ENCODE peak calls at places on chromosomes 6 and 20, in six cellular contexts. H is IMR-90, Z is mesendoderm, B is neuronal stem cell, O is H1, D is trophoblast cell. P is an unnamed sample. For H3K27me3, the result is how much of the 10 kb centered on the place peaks cover.

GRCh38 chr20:270517-270916 is 13.0 kb downstream of the DEFB132 start:
- DNase-seq in B (no peak), D (no peak), H (no peak), O (no peak), Z (no peak), P (no peak)

GRCh38 chr6:16514249-16514648 is 247.0 kb downstream of the ATXN1 start:
- DNase-seq in Z (peak), B (no peak), H (peak), O (no peak), D (peak), P (peak)

GRCh38 chr6:2875840-2876207 is 27.3 kb downstream of the SERPINB9 start:
- DNase-seq in Z (peak), B (no peak), D (no peak), H (no peak), O (no peak), P (no peak)

GRCh38 chr6:90315354-90315960 is 18.8 kb upstream of the BACH2 start:
- DNase-seq in H (no peak), D (no peak), B (no peak), O (no peak), Z (no peak), P (no peak)

GRCh38 chr6:100808638-100809275 is 72.4 kb downstream of the ASCC3 start:
- DNase-seq in H (peak), B (no peak), D (no peak), Z (no peak), O (no peak), P (peak)

GRCh38 chr6:166739655-166740318 is 112.7 kb upstream of the RPS6KA2 start:
- DNase-seq in B (no peak), D (no peak), Z (no peak), O (no peak), H (no peak), P (no peak)

GRCh38 chr6:119454694-119455093 is 105.1 kb upstream of the MAN1A1 start:
- DNase-seq in Z (no peak), B (no peak), O (no peak), H (no peak), D (no peak), P (no peak)

GRCh38 chr20:44576297-44576696 is 6.1 kb upstream of the PKIG start:
- DNase-seq in H (peak), O (no peak), D (peak), Z (peak), B (no peak), P (peak)

GRCh38 chr6:31738048-31738979 is 1.5 kb upstream of the MSH5 start:
- DNase-seq in O (no peak), Z (peak), B (peak), H (peak), D (peak), P (peak)

GRCh38 chr6:6230286-6230685 is 90.2 kb downstream of the F13A1 start:
- DNase-seq in H (no peak), D (no peak), O (no peak), B (no peak), Z (peak), P (no peak)

GRCh38 chr20:37362231-37362792 is 16.4 kb downstream of the SRC start:
- DNase-seq in O (no peak), D (no peak), Z (no peak), H (no peak), B (no peak), P (no peak)

GRCh38 chr6:17032595-17033591 is 69.0 kb upstream of the STMND1 start:
- DNase-seq in B (no peak), Z (no peak), D (peak), H (peak), O (no peak), P (peak)

GRCh38 chr6:16760536-16761468 is at the start of gene ATXN1:
- DNase-seq in H (peak), B (peak), D (peak), O (no peak), Z (peak), P (peak)

GRCh38 chr6:131387706-131388455 is 185.1 kb upstream of the ARG1 start:
- DNase-seq in B (no peak), Z (no peak), H (no peak), O (no peak), D (no peak), P (no peak)

GRCh38 chr6:45423901-45424627 is 46.3 kb upstream of the SUPT3H start:
- DNase-seq in Z (peak), B (peak), H (no peak), O (no peak), D (peak), P (peak)

GRCh38 chr6:10861086-10861485 is 20.8 kb downstream of the GCM2 start:
- DNase-seq in O (no peak), H (no peak), B (no peak), Z (no peak), D (no peak), P (no peak)

GRCh38 chr20:41086402-41087324 is 50.7 kb upstream of the PLCG1 start:
- DNase-seq in O (no peak), D (peak), B (no peak), H (no peak), Z (no peak), P (peak)

GRCh38 chr6:37514377-37514776 is 14.7 kb upstream of the CCDC167 start:
- DNase-seq in Z (peak), D (no peak), B (no peak), O (no peak), H (peak), P (peak)

GRCh38 chr20:32823078-32823477 is 3.3 kb downstream of the MAPRE1 start:
- DNase-seq in B (no peak), Z (peak), H (peak), O (no peak), D (peak), P (peak)

GRCh38 chr20:62596486-62596885 is 45.8 kb upstream of the SLCO4A1 start:
- DNase-seq in D (no peak), Z (no peak), H (no peak), B (no peak), O (no peak), P (no peak)

GRCh38 chr6:109340811-109341210 is 41.5 kb downstream of the CD164 start:
- DNase-seq in D (no peak), O (no peak), H (no peak), B (no peak), Z (no peak), P (no peak)

GRCh38 chr20:48826883-48827771 is 672 bp downstream of the PREX1 start:
- DNase-seq in D (peak), B (peak), Z (peak), H (no peak), O (no peak), P (peak)

GRCh38 chr6:156590482-156590881 is 186.7 kb upstream of the ARID1B start:
- DNase-seq in D (no peak), B (no peak), O (no peak), H (no peak), Z (peak), P (no peak)

GRCh38 chr6:20538131-20538662 is 3.9 kb downstream of the CDKAL1 start:
- DNase-seq in D (no peak), Z (no peak), O (no peak), H (no peak), B (no peak), P (no peak)

GRCh38 chr6:53309059-53309896 is 39.5 kb downstream of the ELOVL5 start:
- DNase-seq in D (peak), H (peak), B (no peak), Z (no peak), O (no peak), P (peak)

GRCh38 chr6:21451546-21452013 is 142.0 kb upstream of the SOX4 start:
- DNase-seq in O (no peak), H (no peak), D (no peak), B (no peak), Z (no peak), P (no peak)

GRCh38 chr6:152984387-152984872 is 1.6 kb upstream of the FBXO5 start:
- DNase-seq in H (no peak), D (no peak), Z (peak), B (no peak), O (no peak), P (no peak)

GRCh38 chr6:125919618-125920017 is 37.0 kb upstream of the HINT3 start:
- DNase-seq in H (no peak), O (no peak), D (no peak), Z (no peak), B (no peak), P (no peak)

GRCh38 chr6:156451088-156451487 is 326.1 kb upstream of the ARID1B start:
- DNase-seq in D (no peak), H (no peak), Z (no peak), B (no peak), O (no peak), P (no peak)

GRCh38 chr20:63966944-63967322 is 2.8 kb downstream of the ZNF512B start:
- DNase-seq in H (no peak), B (no peak), O (no peak), Z (no peak), D (no peak), P (no peak)

GRCh38 chr20:13202553-13202952 is 18.5 kb upstream of the ISM1 start:
- DNase-seq in O (no peak), D (no peak), H (no peak), B (no peak), Z (no peak), P (no peak)

GRCh38 chr6:153069897-153070296 is 61.2 kb downstream of the RGS17 start:
- DNase-seq in Z (no peak), D (no peak), H (no peak), O (no peak), B (no peak), P (no peak)

GRCh38 chr6:20605581-20605980 is 71.3 kb downstream of the CDKAL1 start:
- DNase-seq in D (no peak), O (no peak), B (no peak), Z (peak), H (peak), P (peak)

GRCh38 chr6:116090251-116090650 is 10.4 kb upstream of the NT5DC1 start:
- DNase-seq in D (no peak), H (no peak), O (no peak), B (no peak), Z (no peak), P (no peak)

GRCh38 chr20:57973886-57974285 is 254.6 kb downstream of the ANKRD60 start:
- DNase-seq in H (no peak), B (no peak), D (no peak), O (no peak), Z (no peak), P (no peak)

GRCh38 chr6:30914854-30915590 is 984 bp downstream of the VARS2 start:
- DNase-seq in D (no peak), O (no peak), Z (no peak), B (no peak), H (no peak), P (no peak)

GRCh38 chr20:36732456-36732855 is 13.4 kb downstream of the NDRG3 start:
- DNase-seq in H (no peak), D (peak), O (no peak), Z (peak), B (no peak), P (no peak)

GRCh38 chr6:16787128-16787685 is 25.9 kb upstream of the ATXN1 start:
- DNase-seq in H (no peak), Z (no peak), B (no peak), O (no peak), D (no peak), P (no peak)

GRCh38 chr6:53873922-53874321 is 79.1 kb downstream of the LRRC1 start:
- DNase-seq in B (no peak), D (no peak), Z (no peak), H (peak), O (no peak), P (no peak)

GRCh38 chr6:113351183-113351834 is 505.8 kb upstream of the MARCKS start:
- DNase-seq in Z (no peak), D (no peak), H (peak), B (no peak), O (no peak), P (peak)

GRCh38 chr6:155272353-155273222 is 8.8 kb downstream of the CLDN20 start:
- DNase-seq in B (no peak), Z (no peak), H (peak), D (no peak), O (no peak), P (peak)
- H2AK5ac ChIP-seq in B (no peak), Z (no peak), H (no peak), D (no peak), O (no peak), P (peak)

GRCh38 chr6:7759319-7759718 is 33.4 kb downstream of the BMP6 start:
- DNase-seq in B (no peak), H (no peak), O (no peak), D (no peak), Z (no peak), P (no peak)

GRCh38 chr6:7763896-7764295 is 38.0 kb downstream of the BMP6 start:
- DNase-seq in H (no peak), Z (no peak), D (no peak), B (no peak), O (no peak), P (no peak)

GRCh38 chr6:7762758-7763157 is 36.9 kb downstream of the BMP6 start:
- DNase-seq in H (no peak), O (no peak), D (no peak), Z (no peak), B (no peak), P (no peak)

GRCh38 chr6:7758456-7758855 is 32.6 kb downstream of the BMP6 start:
- DNase-seq in B (no peak), O (no peak), Z (no peak), H (peak), D (no peak), P (peak)

DNA sequence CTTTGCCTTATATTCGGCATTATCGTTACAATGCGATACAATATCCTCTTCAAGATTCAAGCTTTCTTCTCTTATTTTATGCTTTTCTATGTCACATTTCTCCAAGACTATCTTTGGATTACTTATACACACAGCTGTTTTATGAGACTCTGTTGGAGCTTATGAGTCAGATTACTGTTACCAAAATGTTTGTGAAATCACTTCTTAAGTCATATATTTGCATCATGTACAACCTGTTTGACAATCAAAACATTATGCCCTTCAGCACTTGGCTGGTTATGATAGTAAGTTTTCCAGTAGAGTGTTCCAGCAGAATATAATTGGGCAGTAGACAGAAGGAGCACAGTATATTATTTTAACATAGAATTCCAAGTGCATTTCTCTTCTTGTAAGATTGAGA is 35.1 kb downstream of the BMP6 start:
- DNase-seq in Z (no peak), O (no peak), H (peak), B (no peak), D (no peak), P (peak)
- H3K27me3 ChIP-seq in Z (under half), O (under half), H (under half), B (under half), D (under half), P (under half)

GRCh38 chr6:150752409-150752808 is 113.1 kb upstream of the MTHFD1L start:
- DNase-seq in D (no peak), H (no peak), O (no peak), Z (no peak), B (no peak), P (no peak)

GRCh38 chr6:150745896-150746295 is 119.6 kb upstream of the MTHFD1L start:
- DNase-seq in O (no peak), D (no peak), Z (no peak), H (no peak), B (no peak), P (no peak)

GRCh38 chr6:150747155-150747554 is 118.3 kb upstream of the MTHFD1L start:
- DNase-seq in D (peak), B (no peak), Z (no peak), H (no peak), O (no peak), P (no peak)

GRCh38 chr6:150751296-150751695 is 114.2 kb upstream of the MTHFD1L start:
- DNase-seq in D (no peak), H (peak), Z (no peak), B (no peak), O (no peak), P (no peak)

GRCh38 chr6:150749091-150749670 is 116.3 kb upstream of the MTHFD1L start:
- DNase-seq in Z (no peak), H (no peak), O (no peak), B (no peak), D (no peak), P (no peak)
- H2AK5ac ChIP-seq in Z (no peak), H (no peak), O (no peak), B (no peak), D (no peak), P (no peak)

DNA sequence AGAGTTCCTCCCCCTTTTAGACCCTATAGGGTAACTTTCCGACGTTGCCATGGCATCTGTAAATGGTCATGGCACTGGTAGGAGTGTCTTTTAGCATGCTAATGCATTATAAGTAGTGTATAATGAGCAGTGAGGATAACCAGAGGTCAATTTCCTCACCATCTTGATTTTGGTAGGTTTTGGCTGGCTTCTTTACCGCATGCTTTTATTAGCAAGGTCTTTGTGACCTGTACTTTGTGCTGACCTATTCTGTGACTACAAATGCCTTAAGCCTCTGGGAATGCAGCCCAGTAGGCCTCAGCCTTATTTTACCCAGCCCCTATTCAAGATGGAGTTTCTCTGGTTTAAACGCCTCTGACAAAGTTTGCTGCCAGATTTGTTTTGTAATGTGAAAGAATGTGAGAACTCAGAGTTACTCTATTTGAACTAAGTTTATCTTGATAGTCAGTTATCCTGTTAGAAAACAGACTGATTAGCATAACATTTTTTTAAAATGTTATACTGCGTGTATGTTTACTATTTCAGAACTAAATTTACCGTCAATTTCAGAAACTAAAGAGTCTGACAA is 111.3 kb upstream of the PRSS16 start:
- DNase-seq in B (no peak), Z (no peak), O (no peak), H (no peak), D (peak), P (no peak)
- H3K27me3 ChIP-seq in B (under half), Z (under half), O (under half), H (under half), D (under half), P (under half)

P was measured in mesenchymal stem cell.